ENCODE peak calls at places on chromosomes 1 and 21, in four cellular contexts. R is H1, K is HCT116, I is K562. X is an unnamed sample.

GRCh38 chr1:86778510-86779218 is 74.3 kb downstream of the SH3GLB1 start:
- DNase-seq in R (no peak), I (peak), K (no peak), X (no peak)

GRCh38 chr21:43958364-43959158 is 53.5 kb upstream of the TRAPPC10 start:
- DNase-seq in K (no peak), R (no peak), I (no peak), X (peak)

GRCh38 chr1:245156736-245157505 is 2.1 kb downstream of the KIF26B start:
- DNase-seq in R (peak), K (no peak), I (no peak), X (no peak)

GRCh38 chr1:206684478-206685255 is at the start of gene MAPKAPK2:
- DNase-seq in K (peak), R (peak), I (peak), X (no peak)

GRCh38 chr21:37675202-37675801 is 241.0 kb downstream of the KCNJ6 start:
- DNase-seq in R (peak), K (peak), I (peak), X (no peak)

GRCh38 chr21:46604329-46604974 is 430 bp downstream of the S100B start:
- DNase-seq in R (no peak), I (peak), K (no peak), X (no peak)

GRCh38 chr1:203051841-203052324 is 25.6 kb downstream of the PPFIA4 start:
- DNase-seq in I (no peak), R (no peak), K (no peak), X (no peak)

GRCh38 chr21:30831194-30831765 is 1.7 kb upstream of the KRTAP7-1 start:
- DNase-seq in K (peak), I (peak), R (peak), X (no peak)

GRCh38 chr21:45942755-45943629 is 38.6 kb upstream of the COL6A1 start:
- DNase-seq in I (no peak), K (no peak), R (no peak), X (no peak)

GRCh38 chr1:45772971-45773370 is 22.5 kb upstream of the IPP start:
- DNase-seq in I (no peak), K (no peak), R (no peak), X (peak)

GRCh38 chr21:40053007-40053406 is 185.8 kb downstream of the PCP4 start:
- DNase-seq in R (no peak), I (no peak), K (no peak), X (no peak)

GRCh38 chr1:115114308-115114707 is 25.0 kb upstream of the TSPAN2 start:
- DNase-seq in I (no peak), R (no peak), K (peak), X (no peak)

GRCh38 chr1:45713711-45714110 is 25.7 kb downstream of the TMEM69 start:
- DNase-seq in K (no peak), I (no peak), R (no peak), X (no peak)

GRCh38 chr1:24045766-24046165 is 65.6 kb upstream of the SRSF10 start:
- DNase-seq in R (no peak), K (no peak), I (no peak), X (no peak)

GRCh38 chr1:97137862-97138514 is 416.4 kb downstream of the PTBP2 start:
- DNase-seq in R (no peak), K (peak), I (no peak), X (peak)

GRCh38 chr1:169491845-169492281 is 6.1 kb upstream of the SLC19A2 start:
- DNase-seq in I (no peak), K (no peak), R (no peak), X (no peak)

GRCh38 chr1:94551449-94551848 is 9.9 kb upstream of the F3 start:
- DNase-seq in R (no peak), K (no peak), I (no peak), X (no peak)

GRCh38 chr1:12525311-12526181 is 92.5 kb downstream of the DHRS3 start:
- DNase-seq in R (no peak), K (no peak), I (peak), X (no peak)

GRCh38 chr1:11920239-11920903 is 5.9 kb downstream of the KIAA2013 start:
- DNase-seq in I (no peak), K (no peak), R (no peak), X (no peak)

GRCh38 chr1:40451238-40451585 is 936 bp downstream of the ZFP69B start:
- DNase-seq in R (no peak), K (no peak), I (no peak), X (no peak)

GRCh38 chr1:207883104-207883651 is 27.7 kb downstream of the CD34 start:
- DNase-seq in R (no peak), I (no peak), K (no peak), X (no peak)

GRCh38 chr1:39500862-39501389 is 9.5 kb downstream of the BMP8A start:
- DNase-seq in R (no peak), I (no peak), K (no peak), X (no peak)

GRCh38 chr1:237431448-237431847 is 389.5 kb downstream of the RYR2 start:
- DNase-seq in K (no peak), I (no peak), R (no peak), X (no peak)

GRCh38 chr1:47624531-47624930 is 186.7 kb downstream of the FOXD2 start:
- DNase-seq in R (peak), I (peak), K (peak), X (no peak)

GRCh38 chr1:223023863-223024262 is 119.2 kb downstream of the TLR5 start:
- DNase-seq in K (no peak), R (no peak), I (no peak), X (no peak)

GRCh38 chr1:43711524-43712386 is 4.4 kb downstream of the ST3GAL3 start:
- DNase-seq in R (no peak), I (no peak), K (no peak), X (no peak)

GRCh38 chr1:40868051-40868723 is 6.0 kb upstream of the CITED4 start:
- DNase-seq in R (no peak), I (peak), K (no peak), X (no peak)

GRCh38 chr1:8155528-8156186 is 129.5 kb upstream of the ERRFI1 start:
- DNase-seq in R (no peak), I (no peak), K (no peak), X (no peak)

GRCh38 chr21:18608226-18608625 is 204.6 kb upstream of the TMPRSS15 start:
- DNase-seq in R (no peak), I (no peak), K (no peak), X (no peak)

GRCh38 chr1:15836772-15837669 is 10.5 kb upstream of the SPEN start:
- DNase-seq in R (peak), K (no peak), I (no peak), X (no peak)

GRCh38 chr1:200445213-200445612 is 35.4 kb upstream of the ZNF281 start:
- DNase-seq in K (no peak), R (no peak), I (no peak), X (no peak)

GRCh38 chr1:91913018-91913417 is 27.1 kb upstream of the TGFBR3 start:
- DNase-seq in K (no peak), I (no peak), R (no peak), X (no peak)

GRCh38 chr1:39969531-39970270 is 14.8 kb downstream of the MFSD2A start:
- DNase-seq in I (no peak), R (no peak), K (no peak), X (no peak)

GRCh38 chr1:153217212-153217611 is at the start of gene PRR9:
- DNase-seq in I (no peak), R (no peak), K (no peak), X (no peak)

GRCh38 chr1:93964777-93965200 is 55.6 kb upstream of the GCLM start:
- DNase-seq in R (no peak), K (no peak), I (no peak), X (peak)

GRCh38 chr1:66532214-66532613 is 1.7 kb upstream of the SGIP1 start:
- DNase-seq in R (no peak), K (no peak), I (no peak), X (no peak)

GRCh38 chr1:66535853-66536252 is 1.9 kb downstream of the SGIP1 start:
- DNase-seq in R (no peak), I (no peak), K (no peak), X (no peak)

GRCh38 chr1:66535149-66535548 is 1.2 kb downstream of the SGIP1 start:
- DNase-seq in I (no peak), R (no peak), K (no peak), X (no peak)

GRCh38 chr1:66532798-66533783 is 862 bp upstream of the SGIP1 start:
- DNase-seq in I (peak), R (peak), K (no peak), X (no peak)

DNA sequence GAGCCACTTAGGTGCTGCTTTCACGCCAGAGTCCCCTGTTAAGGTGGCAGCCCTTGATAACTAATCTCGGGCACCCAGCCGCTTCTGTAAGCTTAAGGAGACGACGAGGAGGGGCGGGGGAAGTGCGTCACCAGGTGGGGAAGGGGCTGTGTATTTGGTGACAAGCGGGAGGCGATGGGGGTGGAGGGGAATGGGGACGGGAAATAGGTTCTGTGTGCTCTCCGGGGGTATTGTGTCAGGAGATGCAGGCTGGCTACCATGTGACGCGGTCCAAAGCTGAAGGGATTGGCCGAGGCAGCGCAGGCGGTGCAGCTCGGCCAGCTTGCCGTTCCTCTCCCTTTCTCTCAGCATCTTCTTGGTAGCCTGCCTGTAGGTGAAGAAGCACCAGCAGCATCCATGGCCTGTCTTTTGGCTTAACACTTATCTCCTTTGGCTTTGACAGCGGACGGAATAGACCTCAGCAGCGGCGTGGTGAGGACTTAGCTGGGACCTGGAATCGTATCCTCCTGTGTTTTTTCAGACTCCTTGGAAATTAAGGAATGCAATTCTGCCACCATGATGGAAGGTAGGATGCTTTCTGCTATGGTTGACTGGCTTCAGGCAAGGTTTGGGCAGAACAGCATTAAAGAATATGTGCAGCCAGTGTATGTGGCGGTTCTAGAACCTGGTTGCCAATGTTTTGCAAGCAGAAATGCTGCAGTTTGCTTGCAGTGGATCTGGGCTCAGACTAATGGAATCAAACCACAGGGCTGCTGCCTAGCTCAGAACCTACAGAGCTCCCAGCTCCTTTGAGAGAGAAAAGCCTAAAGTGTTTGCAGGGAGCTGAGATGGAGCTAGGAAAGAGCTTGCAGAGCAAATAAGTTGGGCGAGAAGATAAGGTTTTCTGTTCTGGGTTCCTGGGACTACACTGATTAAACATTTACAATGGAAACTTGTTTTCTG is at the start of gene SGIP1:
- DNase-seq in I (peak), R (peak), K (no peak), X (no peak)
- TF ChIP-seq SRF in I (no peak), R (no peak), K (no peak), X (no peak)

DNA sequence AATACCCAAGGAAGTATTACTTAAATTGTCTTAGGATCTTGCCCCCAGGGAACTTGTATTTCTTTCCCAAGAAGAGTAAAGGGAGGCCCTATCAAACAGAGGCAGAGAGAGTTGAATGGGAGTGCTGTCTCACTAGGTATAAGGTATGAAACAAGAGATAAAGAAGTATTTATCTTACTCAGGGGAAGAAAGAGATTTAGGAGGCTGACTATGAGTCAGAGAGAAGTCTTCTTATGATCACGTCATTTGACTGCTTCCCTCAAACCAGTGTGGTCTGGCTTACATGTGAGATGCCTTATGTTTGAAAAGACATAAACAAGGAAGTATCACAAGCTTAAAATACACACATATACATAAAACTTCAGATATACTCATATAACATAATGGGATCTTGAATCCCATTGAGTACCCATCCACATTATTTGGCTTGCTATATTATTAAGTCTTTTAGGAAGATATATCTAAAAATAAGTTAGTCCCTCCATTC is 29.6 kb downstream of the DUSP10 start:
- DNase-seq in I (peak), K (no peak), R (no peak), X (no peak)
- TF ChIP-seq YY1 in I (no peak), K (no peak), R (no peak), X (no peak)

GRCh38 chr1:227898502-227899140 is 49.1 kb downstream of the WNT9A start:
- DNase-seq in R (no peak), I (no peak), K (no peak), X (no peak)
- TF ChIP-seq SRF in R (no peak), I (no peak), K (no peak), X (no peak)

GRCh38 chr1:176643536-176643935 is 180.6 kb downstream of the PAPPA2 start:
- DNase-seq in I (no peak), R (no peak), K (no peak), X (no peak)
- TF ChIP-seq YY1 in I (no peak), R (no peak), K (no peak), X (no peak)

GRCh38 chr1:113467991-113468390 is 77.7 kb downstream of the MAGI3 start:
- DNase-seq in I (no peak), R (no peak), K (no peak), X (no peak)
- TF ChIP-seq SRF in I (no peak), R (no peak), K (no peak), X (no peak)

DNA sequence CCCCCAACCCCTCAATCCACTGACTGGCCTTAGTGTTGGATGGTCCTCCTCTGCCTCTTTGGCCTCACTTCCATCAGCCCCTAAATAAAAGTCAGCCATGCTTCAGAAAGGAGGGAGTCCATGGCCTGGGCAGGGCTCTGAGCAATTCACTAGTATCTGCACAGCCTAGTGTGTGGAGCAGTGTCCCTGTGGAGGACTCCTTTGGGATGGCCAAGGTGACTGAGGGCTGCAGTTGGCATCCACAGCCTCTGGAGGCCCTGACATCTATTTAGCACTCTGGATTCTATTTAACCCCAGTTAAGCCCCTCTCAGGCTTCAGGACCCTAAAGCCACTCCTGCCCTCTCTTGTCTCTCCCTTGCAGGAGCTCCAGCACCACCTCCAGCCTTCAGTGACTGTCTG is 3.6 kb downstream of the THEM5 start:
- DNase-seq in I (no peak), K (no peak), R (no peak), X (no peak)
- TF ChIP-seq YY1 in I (no peak), K (no peak), R (no peak), X (no peak)

X was measured in GM12878.